ENCODE peak calls at places on chromosomes 5 and 9, in eight cellular contexts. R is IMR-90, N is endothelial cell of umbilical vein, K is suprapubic skin, C is sigmoid colon, I is Peyer's patch, Q is GM12891, D is A549. H is an unnamed sample.

GRCh38 chr5:28473531-28474107 is 1435.2 kb upstream of the CDH9 start:
- DNase-seq in R (no peak), N (peak), K (no peak), C (no peak), I (no peak), Q (no peak), D (no peak), H (no peak)

GRCh38 chr9:130659699-130660248 is 4.6 kb upstream of the PRDM12 start:
- DNase-seq in R (no peak), N (no peak), K (no peak), C (no peak), I (peak), Q (no peak), D (no peak), H (no peak)

GRCh38 chr9:74718709-74719108 is 169.0 kb downstream of the TRPM6 start:
- DNase-seq in R (no peak), N (no peak), K (no peak), C (no peak), I (no peak), Q (no peak), D (no peak), H (no peak)

GRCh38 chr9:123669355-123669754 is 260.6 kb downstream of the DENND1A start:
- DNase-seq in R (no peak), N (no peak), K (no peak), C (no peak), I (no peak), Q (no peak), D (no peak), H (no peak)

GRCh38 chr9:93900436-93900819 is 54.7 kb downstream of the BARX1 start:
- DNase-seq in R (no peak), N (no peak), K (no peak), C (peak), I (peak), Q (no peak), D (no peak), H (no peak)

GRCh38 chr9:126395439-126396212 is 69.0 kb downstream of the MVB12B start:
- DNase-seq in R (peak), N (peak), K (no peak), C (no peak), I (no peak), Q (no peak), D (peak), H (peak)

GRCh38 chr9:93129691-93130500 is 4.2 kb downstream of the NINJ1 start:
- DNase-seq in R (no peak), N (no peak), K (no peak), C (peak), I (no peak), Q (no peak), D (no peak), H (no peak)

GRCh38 chr5:42680035-42680434 is 76.6 kb upstream of the CCDC152 start:
- DNase-seq in R (no peak), N (no peak), K (no peak), C (no peak), I (no peak), Q (no peak), D (no peak), H (no peak)

GRCh38 chr9:21903380-21903965 is 90.7 kb downstream of the CDKN2A start:
- DNase-seq in R (no peak), N (no peak), K (no peak), C (no peak), I (no peak), Q (no peak), D (no peak), H (no peak)

GRCh38 chr5:123151227-123151951 is 62.3 kb downstream of the PRDM6 start:
- DNase-seq in R (no peak), N (no peak), K (no peak), C (no peak), I (no peak), Q (no peak), D (no peak), H (no peak)

GRCh38 chr5:16702964-16703363 is 86.2 kb upstream of the RETREG1 start:
- DNase-seq in R (no peak), N (no peak), K (no peak), C (no peak), I (no peak), Q (no peak), D (no peak), H (no peak)

GRCh38 chr9:92954078-92954861 is 6.9 kb downstream of the FGD3 start:
- DNase-seq in R (no peak), N (no peak), K (no peak), C (no peak), I (no peak), Q (no peak), D (no peak), H (no peak)

GRCh38 chr9:16414451-16414850 is 456.0 kb downstream of the BNC2 start:
- DNase-seq in R (no peak), N (no peak), K (no peak), C (no peak), I (no peak), Q (no peak), D (no peak), H (no peak)

GRCh38 chr9:70013598-70014196 is 30.0 kb upstream of the MAMDC2 start:
- DNase-seq in R (peak), N (peak), K (no peak), C (peak), I (no peak), Q (no peak), D (no peak), H (no peak)

GRCh38 chr5:116815081-116815480 is 240.5 kb upstream of the SEMA6A start:
- DNase-seq in R (no peak), N (no peak), K (no peak), C (no peak), I (no peak), Q (no peak), D (no peak), H (no peak)

GRCh38 chr5:171367424-171368370 is 20.0 kb upstream of the NPM1 start:
- DNase-seq in R (peak), N (no peak), K (no peak), C (no peak), I (no peak), Q (no peak), D (no peak), H (no peak)

GRCh38 chr5:176543428-176544182 is 5.5 kb upstream of the CDHR2 start:
- DNase-seq in R (no peak), N (no peak), K (no peak), C (peak), I (peak), Q (peak), D (peak), H (peak)

GRCh38 chr5:144832416-144832815 is 661.7 kb downstream of the KCTD16 start:
- DNase-seq in R (no peak), N (no peak), K (no peak), C (no peak), I (no peak), Q (no peak), D (no peak), H (no peak)

GRCh38 chr5:14185336-14186131 is 42.4 kb downstream of the TRIO start:
- DNase-seq in R (peak), N (peak), K (no peak), C (no peak), I (no peak), Q (no peak), D (peak), H (no peak)

GRCh38 chr5:149435015-149435376 is 55.9 kb upstream of the IL17B start:
- DNase-seq in R (no peak), N (no peak), K (no peak), C (peak), I (no peak), Q (no peak), D (no peak), H (no peak)

GRCh38 chr5:87074934-87075541 is 192.6 kb upstream of the RASA1 start:
- DNase-seq in R (no peak), N (no peak), K (no peak), C (no peak), I (no peak), Q (no peak), D (no peak), H (no peak)

GRCh38 chr5:173488144-173488543 is 128.3 kb downstream of the BOD1 start:
- DNase-seq in R (no peak), N (no peak), K (no peak), C (no peak), I (no peak), Q (no peak), D (no peak), H (no peak)

GRCh38 chr5:42767491-42768105 is 11.0 kb downstream of the CCDC152 start:
- DNase-seq in R (peak), N (peak), K (no peak), C (no peak), I (no peak), Q (no peak), D (no peak), H (no peak)

GRCh38 chr5:149133795-149134777 is 7.2 kb upstream of the ABLIM3 start:
- DNase-seq in R (peak), N (peak), K (no peak), C (no peak), I (no peak), Q (no peak), D (peak), H (peak)

GRCh38 chr5:157189223-157189622 is 8.6 kb downstream of the ITK start:
- DNase-seq in R (no peak), N (no peak), K (no peak), C (no peak), I (no peak), Q (no peak), D (no peak), H (no peak)

GRCh38 chr5:174559141-174559540 is 165.2 kb upstream of the MSX2 start:
- DNase-seq in R (peak), N (no peak), K (no peak), C (no peak), I (no peak), Q (no peak), D (no peak), H (no peak)

GRCh38 chr9:69122086-69122390 is 52.0 kb upstream of the TJP2 start:
- DNase-seq in R (peak), N (no peak), K (peak), C (peak), I (peak), Q (peak), D (peak), H (peak)

GRCh38 chr5:115246361-115246991 is 16.2 kb downstream of the PGGT1B start:
- DNase-seq in R (peak), N (peak), K (no peak), C (no peak), I (no peak), Q (no peak), D (peak), H (no peak)

GRCh38 chr9:35808433-35808832 is 3.6 kb downstream of the SPAG8 start:
- DNase-seq in R (no peak), N (no peak), K (no peak), C (no peak), I (no peak), Q (no peak), D (no peak), H (no peak)

GRCh38 chr9:137071282-137071681 is 925 bp upstream of the SAPCD2 start:
- DNase-seq in R (no peak), N (no peak), K (no peak), C (no peak), I (no peak), Q (no peak), D (no peak), H (peak)

GRCh38 chr9:90086076-90086475 is 481.3 kb downstream of the GADD45G start:
- DNase-seq in R (no peak), N (no peak), K (no peak), C (no peak), I (no peak), Q (no peak), D (no peak), H (no peak)

GRCh38 chr5:22970956-22971618 is 117.9 kb upstream of the CDH12 start:
- DNase-seq in R (no peak), N (no peak), K (no peak), C (no peak), I (no peak), Q (no peak), D (no peak), H (no peak)

GRCh38 chr5:170644501-170644900 is 139.0 kb upstream of the GABRP start:
- DNase-seq in R (no peak), N (no peak), K (no peak), C (peak), I (no peak), Q (no peak), D (no peak), H (no peak)

DNA sequence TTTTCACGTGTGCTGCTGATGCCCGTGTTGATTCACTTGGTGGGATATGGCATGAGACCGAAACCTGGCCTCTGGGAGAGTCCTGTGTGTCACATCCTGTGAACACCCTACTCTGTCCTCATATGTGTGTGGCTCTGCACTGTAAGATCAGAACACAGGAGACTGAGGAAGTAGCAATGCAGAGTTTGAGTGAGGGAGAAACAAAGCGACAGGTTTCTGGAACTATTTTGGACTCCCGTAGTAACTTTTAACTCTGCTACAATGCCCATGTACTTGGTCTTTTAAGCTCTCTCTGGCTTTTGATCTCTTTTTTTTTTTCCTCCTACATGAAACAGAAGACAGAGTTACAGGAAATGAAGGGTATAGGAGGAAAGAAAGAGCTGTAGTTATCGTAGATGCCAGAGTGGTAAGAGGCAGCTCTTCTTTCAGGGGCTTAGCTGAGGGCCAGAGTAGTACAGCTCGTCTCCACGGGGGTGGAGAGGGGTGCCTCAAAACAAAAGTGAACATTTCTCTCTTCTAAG is 26.6 kb downstream of the GRAMD2B start:
- DNase-seq in R (peak), N (peak), K (no peak), C (no peak), I (no peak), Q (no peak), D (no peak), H (no peak)
- TF ChIP-seq POLR2A in R (peak), N (no peak), K (no peak), C (no peak), I (peak), Q (peak), D (no peak), H (peak)

GRCh38 chr5:134975078-134975715 is 7.5 kb downstream of the CATSPER3 start:
- DNase-seq in R (peak), N (no peak), K (no peak), C (no peak), I (no peak), Q (no peak), D (no peak), H (no peak)

GRCh38 chr5:134979416-134979815 is 11.7 kb downstream of the CATSPER3 start:
- DNase-seq in R (no peak), N (no peak), K (no peak), C (no peak), I (no peak), Q (no peak), D (no peak), H (no peak)

GRCh38 chr5:134976841-134977240 is 9.1 kb downstream of the CATSPER3 start:
- DNase-seq in R (no peak), N (no peak), K (no peak), C (no peak), I (no peak), Q (no peak), D (no peak), H (no peak)

GRCh38 chr5:134975843-134976242 is 8.1 kb downstream of the CATSPER3 start:
- DNase-seq in R (peak), N (no peak), K (no peak), C (no peak), I (no peak), Q (no peak), D (no peak), H (no peak)
- TF ChIP-seq POLR2A in R (no peak), N (no peak), K (no peak), C (no peak), I (no peak), Q (no peak), D (no peak), H (no peak)

GRCh38 chr9:36901528-36901927 is 132.5 kb downstream of the PAX5 start:
- DNase-seq in R (no peak), N (no peak), K (no peak), C (no peak), I (no peak), Q (no peak), D (no peak), H (no peak)

GRCh38 chr9:36899406-36899805 is 134.7 kb downstream of the PAX5 start:
- DNase-seq in R (no peak), N (no peak), K (no peak), C (no peak), I (no peak), Q (no peak), D (no peak), H (no peak)

GRCh38 chr9:36900136-36900855 is 133.8 kb downstream of the PAX5 start:
- DNase-seq in R (no peak), N (no peak), K (no peak), C (no peak), I (no peak), Q (no peak), D (no peak), H (peak)

GRCh38 chr9:36902063-36902735 is 131.9 kb downstream of the PAX5 start:
- DNase-seq in R (no peak), N (no peak), K (no peak), C (no peak), I (no peak), Q (no peak), D (no peak), H (no peak)

DNA sequence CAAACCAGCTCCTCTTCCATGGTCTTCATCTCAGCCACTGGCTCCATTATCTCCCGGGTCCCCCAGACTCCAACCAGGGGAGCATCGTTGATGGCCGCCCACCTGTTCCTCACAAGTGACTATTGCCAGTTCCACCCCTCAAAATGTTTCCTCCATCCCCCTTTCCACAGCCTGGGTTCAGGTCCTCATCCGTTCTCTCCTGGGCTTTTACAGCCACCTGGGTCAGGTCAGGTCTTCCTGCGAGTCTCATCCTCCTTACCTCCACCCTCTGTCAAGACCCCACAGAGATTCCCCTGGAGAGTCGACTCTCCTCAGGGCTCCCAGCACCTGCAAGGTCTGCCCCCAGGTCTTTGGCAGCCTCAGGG is 133.2 kb downstream of the PAX5 start:
- DNase-seq in R (no peak), N (no peak), K (no peak), C (no peak), I (no peak), Q (no peak), D (no peak), H (no peak)
- TF ChIP-seq POLR2A in R (no peak), N (no peak), K (no peak), C (no peak), I (no peak), Q (no peak), D (no peak), H (no peak)

DNA sequence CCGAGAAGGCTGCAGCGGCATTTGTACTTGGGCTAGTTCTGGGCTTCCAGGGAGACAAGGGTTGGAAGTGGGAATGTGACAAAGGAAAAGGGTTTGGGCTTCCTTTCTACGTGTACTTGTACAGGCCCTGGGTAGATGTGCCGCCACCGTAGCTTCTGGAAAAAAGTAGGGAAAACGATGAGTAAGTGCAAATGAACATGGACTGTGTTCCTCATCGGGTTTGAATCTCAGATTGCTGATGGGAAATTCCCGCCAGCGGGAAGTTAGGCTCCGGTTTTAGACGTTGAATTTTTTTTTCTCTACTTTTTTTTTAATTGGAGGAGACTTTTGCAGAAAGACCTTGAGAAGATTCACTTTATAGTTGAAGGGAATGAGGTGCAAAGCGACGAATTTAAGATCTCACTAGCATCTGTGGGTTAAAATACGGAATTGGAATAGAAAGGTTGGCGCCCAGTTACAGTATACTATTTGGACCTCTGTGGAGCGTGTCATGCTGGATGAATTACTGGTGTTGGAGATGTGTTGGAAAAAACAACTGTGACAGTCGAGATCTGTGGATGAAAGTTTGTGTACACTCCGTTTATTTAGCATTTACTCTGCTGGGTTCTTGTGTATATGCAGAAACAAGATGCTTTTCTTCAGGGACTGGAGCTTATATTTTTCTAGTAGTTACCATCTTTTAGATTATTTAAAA is 1.3 kb downstream of the G3BP1 start:
- DNase-seq in R (peak), N (no peak), K (no peak), C (no peak), I (no peak), Q (no peak), D (no peak), H (no peak)
- TF ChIP-seq POLR2A in R (no peak), N (peak), K (no peak), C (no peak), I (no peak), Q (peak), D (no peak), H (no peak)

DNA sequence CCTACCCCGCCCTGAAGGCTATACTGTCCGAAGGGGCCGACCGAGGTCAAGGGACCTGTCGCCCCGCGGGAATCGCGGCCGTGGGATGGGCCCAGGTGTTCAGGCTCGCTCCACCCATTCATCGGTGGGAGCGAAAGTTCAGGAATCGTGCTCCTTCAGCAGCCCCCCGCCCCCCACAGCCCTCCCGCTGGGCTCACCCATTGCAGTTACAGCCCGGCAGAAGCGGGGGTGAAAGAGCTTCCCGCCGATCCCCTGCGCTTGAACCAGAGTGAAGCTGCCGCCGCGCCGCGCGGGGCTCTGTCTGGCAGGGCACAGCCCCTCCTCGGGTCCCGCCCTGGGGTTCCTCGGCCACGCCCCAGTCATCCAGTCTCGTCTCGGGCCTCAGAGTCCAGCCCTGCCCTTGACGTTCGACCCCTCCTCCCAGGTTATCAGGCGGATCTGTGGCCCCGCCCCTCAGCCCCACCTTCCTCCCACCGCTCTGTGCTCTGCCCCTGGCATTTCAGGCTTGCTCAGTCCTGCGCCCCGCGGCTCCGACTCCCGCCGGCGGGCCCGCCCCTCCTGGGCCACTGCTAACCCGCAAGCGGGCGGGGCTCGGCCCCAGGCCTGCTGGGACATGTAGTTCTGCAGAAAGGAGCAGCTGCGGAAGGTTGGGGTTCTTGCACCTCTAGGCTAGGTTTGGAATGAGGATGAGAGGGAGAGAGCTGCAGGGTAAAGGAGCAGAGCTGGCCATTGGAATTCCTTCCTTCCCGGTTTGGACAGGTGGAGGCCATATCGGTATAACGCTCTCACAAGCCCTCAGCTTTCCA is at the start of gene MYORG:
- DNase-seq in R (peak), N (peak), K (peak), C (peak), I (peak), Q (peak), D (peak), H (peak)
- TF ChIP-seq POLR2A in R (no peak), N (no peak), K (no peak), C (peak), I (peak), Q (no peak), D (peak), H (peak)

GRCh38 chr5:66382152-66382551 is 214.0 kb upstream of the MAST4 start:
- DNase-seq in R (no peak), N (no peak), K (no peak), C (no peak), I (no peak), Q (no peak), D (no peak), H (no peak)
- TF ChIP-seq POLR2A in R (no peak), N (no peak), K (no peak), C (no peak), I (no peak), Q (no peak), D (no peak), H (no peak)